ENCODE peak calls at places on chromosomes 11 and 22, in eight cellular contexts. J is PC-3, S is H1, G is PC-9, Y is H9, A is mammary epithelial cell, P is HepG2, B is HCT116. D is an unnamed sample. For H3K4me1 and H3K79me2, the result is how much of the 10 kb centered on the place peaks cover.

GRCh38 chr11:115920841-115921480 is 416.7 kb upstream of the CADM1 start:
- DNase-seq in B (no peak), P (no peak), J (no peak), A (no peak), Y (no peak), S (no peak), G (no peak), D (no peak)

GRCh38 chr11:33645686-33646085 is 54.9 kb downstream of the C11orf91 start:
- DNase-seq in P (no peak), S (peak), Y (no peak), B (no peak), A (no peak), G (no peak), J (no peak), D (peak)

GRCh38 chr11:75303544-75304224 is 47.8 kb downstream of the ARRB1 start:
- DNase-seq in A (no peak), B (no peak), S (no peak), G (no peak), P (no peak), J (no peak), Y (peak), D (no peak)

GRCh38 chr11:110438017-110438416 is 8.3 kb downstream of the FDX1 start:
- DNase-seq in A (no peak), S (no peak), G (no peak), J (no peak), Y (no peak), B (no peak), P (no peak), D (no peak)

GRCh38 chr11:111776398-111777093 is 10.4 kb upstream of the PPP2R1B start:
- DNase-seq in G (no peak), A (no peak), B (no peak), Y (no peak), S (no peak), P (no peak), J (no peak), D (peak)

GRCh38 chr11:96314326-96315050 is 28.5 kb downstream of the MAML2 start:
- DNase-seq in S (no peak), J (peak), B (peak), G (peak), A (peak), Y (no peak), P (no peak), D (no peak)

GRCh38 chr11:90947930-90948329 is 725.1 kb upstream of the CHORDC1 start:
- DNase-seq in P (no peak), J (no peak), G (no peak), A (no peak), Y (no peak), B (no peak), S (no peak), D (no peak)

GRCh38 chr11:36195496-36196346 is 93.5 kb downstream of the COMMD9 start:
- DNase-seq in G (no peak), Y (no peak), A (no peak), P (no peak), B (no peak), J (no peak), S (no peak), D (peak)

GRCh38 chr22:41523464-41524221 is 20.6 kb downstream of the POLR3H start:
- DNase-seq in A (no peak), J (no peak), Y (peak), G (no peak), P (no peak), S (no peak), B (no peak), D (peak)

GRCh38 chr11:33317662-33318061 is 60.5 kb downstream of the HIPK3 start:
- DNase-seq in P (no peak), G (no peak), B (no peak), J (peak), S (no peak), Y (no peak), A (peak), D (no peak)

GRCh38 chr22:47205562-47205961 is 443.1 kb downstream of the TBC1D22A start:
- DNase-seq in A (no peak), S (peak), Y (no peak), P (no peak), B (no peak), G (no peak), J (no peak), D (no peak)

GRCh38 chr11:38365274-38365673 is 1767.2 kb upstream of the RAG2 start:
- DNase-seq in A (no peak), Y (no peak), G (no peak), P (no peak), S (no peak), B (no peak), J (no peak), D (no peak)

GRCh38 chr11:61828629-61829407 is 718 bp downstream of the FADS2 start:
- DNase-seq in G (no peak), B (no peak), P (no peak), Y (peak), A (peak), S (peak), J (peak), D (peak)

GRCh38 chr22:43826142-43827093 is 14.3 kb upstream of the EFCAB6 start:
- DNase-seq in P (no peak), G (no peak), A (peak), S (peak), B (no peak), J (peak), Y (peak), D (no peak)

GRCh38 chr11:93100211-93100610 is 97.6 kb downstream of the SLC36A4 start:
- DNase-seq in J (no peak), B (no peak), S (no peak), Y (no peak), G (no peak), A (peak), P (no peak), D (no peak)

GRCh38 chr11:18235394-18235926 is 1.1 kb downstream of the SAA4 start:
- DNase-seq in S (no peak), P (no peak), J (no peak), B (no peak), G (no peak), Y (no peak), A (no peak), D (no peak)

GRCh38 chr22:21022955-21023614 is 8.1 kb downstream of the P2RX6 start:
- DNase-seq in A (no peak), G (no peak), B (no peak), J (no peak), S (no peak), P (no peak), Y (no peak), D (peak)

GRCh38 chr11:662689-663274 is 25.7 kb downstream of the DRD4 start:
- DNase-seq in P (peak), S (peak), A (peak), Y (peak), B (peak), G (no peak), J (peak), D (peak)

GRCh38 chr11:128624269-128625170 is 37.2 kb upstream of the ETS1 start:
- DNase-seq in A (no peak), B (no peak), P (no peak), S (peak), J (no peak), G (peak), Y (no peak), D (peak)

GRCh38 chr11:76339217-76339616 is 41.7 kb downstream of the THAP12 start:
- DNase-seq in B (no peak), S (no peak), Y (no peak), P (no peak), A (no peak), G (no peak), J (no peak), D (no peak)

GRCh38 chr11:59923813-59924212 is 14.4 kb upstream of the OOSP1 start:
- DNase-seq in B (no peak), G (no peak), J (no peak), P (no peak), Y (no peak), S (peak), A (no peak), D (no peak)

GRCh38 chr11:133650082-133650481 is 117.8 kb upstream of the OPCML start:
- DNase-seq in A (no peak), S (no peak), J (no peak), G (no peak), B (no peak), P (no peak), Y (no peak), D (no peak)

GRCh38 chr11:106594751-106595351 is 423.4 kb downstream of the GUCY1A2 start:
- DNase-seq in A (no peak), Y (peak), S (no peak), J (peak), P (no peak), B (no peak), G (peak), D (no peak)

GRCh38 chr11:78340530-78340929 is 77.1 kb downstream of the GAB2 start:
- DNase-seq in P (no peak), J (no peak), S (no peak), G (no peak), B (no peak), Y (no peak), A (no peak), D (no peak)

GRCh38 chr11:64888406-64888757 is 10.0 kb upstream of the EHD1 start:
- DNase-seq in Y (no peak), G (no peak), B (no peak), S (no peak), J (no peak), A (no peak), P (no peak), D (no peak)

GRCh38 chr11:115194798-115195101 is 309.5 kb downstream of the CADM1 start:
- DNase-seq in S (no peak), J (no peak), P (no peak), A (no peak), Y (no peak), G (no peak), B (no peak), D (no peak)

GRCh38 chr11:64064374-64065140 is 28.8 kb downstream of the FLRT1 start:
- DNase-seq in J (no peak), A (no peak), Y (no peak), P (no peak), S (no peak), G (no peak), B (no peak), D (no peak)

GRCh38 chr11:2416765-2417164 is 16.2 kb downstream of the TSSC4 start:
- DNase-seq in J (no peak), Y (no peak), B (no peak), G (no peak), S (no peak), A (no peak), P (no peak), D (no peak)
- H3K4me1 ChIP-seq in J (under half), Y (under half), B (under half), G (under half), S (under half), A (under half), P (under half), D (under half)

GRCh38 chr11:124877631-124878496 is 12.6 kb downstream of the ROBO3 start:
- DNase-seq in B (no peak), A (no peak), P (no peak), Y (peak), G (no peak), S (no peak), J (no peak), D (no peak)
- H2AFZ ChIP-seq in B (no peak), A (peak), P (no peak), Y (no peak), G (no peak), S (no peak), J (no peak), D (no peak)

DNA sequence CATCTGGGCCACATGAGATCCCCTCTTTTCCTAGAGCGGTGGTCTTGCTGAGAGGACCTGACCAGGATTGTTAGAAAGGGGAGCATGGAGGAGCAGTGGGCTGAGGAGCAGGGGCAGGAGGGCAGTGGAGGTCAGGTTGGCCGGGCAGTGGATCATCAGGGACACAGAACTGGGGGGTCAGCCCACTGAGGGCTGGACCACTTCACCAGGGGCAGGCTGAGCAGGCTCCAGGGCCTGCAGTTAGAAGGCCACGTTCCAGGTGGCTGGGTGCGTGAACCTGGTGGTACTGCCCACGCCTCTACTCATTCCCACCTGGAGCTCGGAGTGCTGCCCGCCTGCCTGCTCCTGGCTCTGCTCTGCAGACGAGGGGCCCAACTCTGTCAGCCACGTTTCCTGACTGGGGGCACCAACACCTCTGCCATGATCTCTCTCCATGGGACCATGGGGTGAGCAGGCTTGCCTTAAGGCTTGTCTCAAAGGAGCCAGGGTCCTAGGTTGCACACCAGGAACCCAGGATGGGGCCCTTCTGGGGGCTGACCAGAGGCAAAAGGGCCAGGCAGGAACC is 9.7 kb downstream of the MRGPRF start:
- DNase-seq in P (no peak), B (no peak), A (no peak), Y (peak), G (no peak), S (no peak), J (no peak), D (no peak)
- H3K79me2 ChIP-seq in P (under half), B (under half), A (under half), Y (under half), G (under half), S (under half), J (under half), D (under half)

GRCh38 chr11:45917623-45918330 is at the start of gene PEX16:
- DNase-seq in G (peak), Y (peak), A (peak), P (peak), S (peak), B (peak), J (peak), D (peak)
- H3K4me1 ChIP-seq in G (under half), Y (under half), A (under half), P (under half), S (under half), B (under half), J (under half), D (under half)